ENCODE peak calls at places on chromosomes 16 and 17, in five cellular contexts. One of them, this sample, is unnamed.

GRCh38 chr17:4142107-4142900 is 526 bp downstream of the ZZEF1 start:
- DNase-seq in GM13976: peak; percentile 52
- DNase-seq in astrocyte of the hippocampus: peak; percentile 69
- DNase-seq in AG08395: peak; percentile 35
- DNase-seq in activated naive CD4-positive, alpha-beta T cell treated with Interleukin-2 at 50 U/mL for 16 hours: peak; percentile 41
- DNase-seq in this sample: no peak

GRCh38 chr17:32486091-32486700 is 597 bp upstream of the CDK5R1 start:
- DNase-seq in AG08395: peak; percentile 88
- DNase-seq in astrocyte of the hippocampus: peak; percentile 89
- DNase-seq in activated naive CD4-positive, alpha-beta T cell treated with Interleukin-2 at 50 U/mL for 16 hours: peak; percentile 72
- DNase-seq in GM13976: peak; percentile 93
- DNase-seq in this sample: peak; percentile 81

GRCh38 chr17:66925811-66926500 is 38.6 kb upstream of the CACNG4 start:
- DNase-seq in activated naive CD4-positive, alpha-beta T cell treated with Interleukin-2 at 50 U/mL for 16 hours: no peak
- DNase-seq in astrocyte of the hippocampus: no peak
- DNase-seq in GM13976: no peak
- DNase-seq in AG08395: no peak
- DNase-seq in this sample: no peak

GRCh38 chr17:19672009-19672837 is 23.7 kb downstream of the ALDH3A2 start:
- DNase-seq in GM13976: no peak
- DNase-seq in AG08395: peak; percentile 69
- DNase-seq in astrocyte of the hippocampus: peak; percentile 30
- DNase-seq in activated naive CD4-positive, alpha-beta T cell treated with Interleukin-2 at 50 U/mL for 16 hours: no peak
- DNase-seq in this sample: no peak

GRCh38 chr17:37713624-37714023 is 31.2 kb downstream of the HNF1B start:
- DNase-seq in GM13976: no peak
- DNase-seq in astrocyte of the hippocampus: no peak
- DNase-seq in AG08395: no peak
- DNase-seq in activated naive CD4-positive, alpha-beta T cell treated with Interleukin-2 at 50 U/mL for 16 hours: no peak
- DNase-seq in this sample: no peak

GRCh38 chr17:69949931-69950330 is 125.1 kb upstream of the KCNJ16 start:
- DNase-seq in GM13976: no peak
- DNase-seq in activated naive CD4-positive, alpha-beta T cell treated with Interleukin-2 at 50 U/mL for 16 hours: no peak
- DNase-seq in AG08395: no peak
- DNase-seq in astrocyte of the hippocampus: no peak
- DNase-seq in this sample: no peak

GRCh38 chr17:29146369-29146972 is 33.7 kb downstream of the MYO18A start:
- DNase-seq in AG08395: no peak
- DNase-seq in activated naive CD4-positive, alpha-beta T cell treated with Interleukin-2 at 50 U/mL for 16 hours: no peak
- DNase-seq in GM13976: no peak
- DNase-seq in astrocyte of the hippocampus: no peak
- DNase-seq in this sample: no peak

GRCh38 chr17:10657866-10658265 is 757 bp upstream of the MYH3 start:
- DNase-seq in GM13976: no peak
- DNase-seq in astrocyte of the hippocampus: no peak
- DNase-seq in AG08395: no peak
- DNase-seq in activated naive CD4-positive, alpha-beta T cell treated with Interleukin-2 at 50 U/mL for 16 hours: no peak
- DNase-seq in this sample: no peak

GRCh38 chr16:86220552-86220951 is 289.8 kb upstream of the FOXF1 start:
- DNase-seq in astrocyte of the hippocampus: no peak
- DNase-seq in GM13976: no peak
- DNase-seq in activated naive CD4-positive, alpha-beta T cell treated with Interleukin-2 at 50 U/mL for 16 hours: no peak
- DNase-seq in AG08395: no peak
- DNase-seq in this sample: no peak

GRCh38 chr17:81387235-81388060 is 7.8 kb upstream of the BAHCC1 start:
- DNase-seq in AG08395: peak; percentile 70
- DNase-seq in astrocyte of the hippocampus: peak; percentile 76
- DNase-seq in activated naive CD4-positive, alpha-beta T cell treated with Interleukin-2 at 50 U/mL for 16 hours: peak; percentile 61
- DNase-seq in GM13976: peak; percentile 86
- DNase-seq in this sample: no peak

GRCh38 chr17:8397636-8398035 is at the start of gene RNF222:
- DNase-seq in activated naive CD4-positive, alpha-beta T cell treated with Interleukin-2 at 50 U/mL for 16 hours: no peak
- DNase-seq in astrocyte of the hippocampus: no peak
- DNase-seq in AG08395: no peak
- DNase-seq in GM13976: no peak
- DNase-seq in this sample: no peak

GRCh38 chr16:12119037-12119436 is 142.5 kb downstream of the SNX29 start:
- DNase-seq in AG08395: no peak
- DNase-seq in activated naive CD4-positive, alpha-beta T cell treated with Interleukin-2 at 50 U/mL for 16 hours: no peak
- DNase-seq in astrocyte of the hippocampus: no peak
- DNase-seq in GM13976: no peak
- DNase-seq in this sample: no peak

GRCh38 chr17:1588781-1589585 is 26.4 kb upstream of the PITPNA start:
- DNase-seq in astrocyte of the hippocampus: peak; percentile 59
- DNase-seq in GM13976: no peak
- DNase-seq in activated naive CD4-positive, alpha-beta T cell treated with Interleukin-2 at 50 U/mL for 16 hours: no peak
- DNase-seq in AG08395: no peak
- DNase-seq in this sample: no peak

GRCh38 chr16:10076037-10076436 is 106.2 kb downstream of the GRIN2A start:
- DNase-seq in activated naive CD4-positive, alpha-beta T cell treated with Interleukin-2 at 50 U/mL for 16 hours: no peak
- DNase-seq in GM13976: no peak
- DNase-seq in AG08395: no peak
- DNase-seq in astrocyte of the hippocampus: no peak
- DNase-seq in this sample: no peak

GRCh38 chr17:7803981-7804380 is 30.0 kb upstream of the KDM6B start:
- DNase-seq in astrocyte of the hippocampus: no peak
- DNase-seq in activated naive CD4-positive, alpha-beta T cell treated with Interleukin-2 at 50 U/mL for 16 hours: no peak
- DNase-seq in GM13976: no peak
- DNase-seq in AG08395: no peak
- DNase-seq in this sample: no peak

GRCh38 chr16:89343501-89344291 is 126.2 kb downstream of the ZNF778 start:
- DNase-seq in activated naive CD4-positive, alpha-beta T cell treated with Interleukin-2 at 50 U/mL for 16 hours: no peak
- DNase-seq in astrocyte of the hippocampus: peak; percentile 57
- DNase-seq in GM13976: no peak
- DNase-seq in AG08395: peak; percentile 63
- DNase-seq in this sample: no peak

GRCh38 chr16:65136656-65137055 is 14.8 kb upstream of the CDH11 start:
- DNase-seq in activated naive CD4-positive, alpha-beta T cell treated with Interleukin-2 at 50 U/mL for 16 hours: no peak
- DNase-seq in astrocyte of the hippocampus: no peak
- DNase-seq in AG08395: no peak
- DNase-seq in GM13976: no peak
- DNase-seq in this sample: no peak

GRCh38 chr17:82949984-82950383 is 110.2 kb upstream of the ZNF750 start:
- DNase-seq in AG08395: no peak
- DNase-seq in GM13976: no peak
- DNase-seq in activated naive CD4-positive, alpha-beta T cell treated with Interleukin-2 at 50 U/mL for 16 hours: no peak
- DNase-seq in astrocyte of the hippocampus: no peak
- DNase-seq in this sample: no peak

GRCh38 chr16:21023509-21024202 is 123.1 kb downstream of the LYRM1 start:
- DNase-seq in AG08395: no peak
- DNase-seq in activated naive CD4-positive, alpha-beta T cell treated with Interleukin-2 at 50 U/mL for 16 hours: no peak
- DNase-seq in GM13976: no peak
- DNase-seq in astrocyte of the hippocampus: no peak
- DNase-seq in this sample: no peak

GRCh38 chr17:74873874-74874614 is 1.2 kb upstream of the FDXR start:
- DNase-seq in astrocyte of the hippocampus: no peak
- DNase-seq in GM13976: no peak
- DNase-seq in activated naive CD4-positive, alpha-beta T cell treated with Interleukin-2 at 50 U/mL for 16 hours: no peak
- DNase-seq in AG08395: no peak
- DNase-seq in this sample: no peak

GRCh38 chr17:32504166-32504990 is 17.6 kb downstream of the CDK5R1 start:
- DNase-seq in AG08395: peak; percentile 43
- DNase-seq in activated naive CD4-positive, alpha-beta T cell treated with Interleukin-2 at 50 U/mL for 16 hours: peak; percentile 28
- DNase-seq in astrocyte of the hippocampus: peak; percentile 56
- DNase-seq in GM13976: no peak
- DNase-seq in this sample: no peak

GRCh38 chr16:70437582-70438324 is 1.1 kb downstream of the ST3GAL2 start:
- DNase-seq in GM13976: peak; percentile 29
- DNase-seq in AG08395: peak; percentile 51
- DNase-seq in activated naive CD4-positive, alpha-beta T cell treated with Interleukin-2 at 50 U/mL for 16 hours: peak; percentile 11
- DNase-seq in astrocyte of the hippocampus: peak; percentile 63
- DNase-seq in this sample: no peak

GRCh38 chr17:27891841-27892240 is 1.3 kb downstream of the LYRM9 start:
- DNase-seq in GM13976: no peak
- DNase-seq in activated naive CD4-positive, alpha-beta T cell treated with Interleukin-2 at 50 U/mL for 16 hours: no peak
- DNase-seq in astrocyte of the hippocampus: no peak
- DNase-seq in AG08395: no peak
- DNase-seq in this sample: no peak

GRCh38 chr17:43713494-43714162 is 45.0 kb downstream of the SOST start:
- DNase-seq in AG08395: peak; percentile 57
- DNase-seq in activated naive CD4-positive, alpha-beta T cell treated with Interleukin-2 at 50 U/mL for 16 hours: peak; percentile 11
- DNase-seq in astrocyte of the hippocampus: peak; percentile 68
- DNase-seq in GM13976: peak; percentile 78
- DNase-seq in this sample: no peak

GRCh38 chr16:87435399-87436224 is 43.5 kb downstream of the MAP1LC3B start:
- DNase-seq in astrocyte of the hippocampus: peak; percentile 31
- DNase-seq in GM13976: no peak
- DNase-seq in AG08395: peak; percentile 36
- DNase-seq in activated naive CD4-positive, alpha-beta T cell treated with Interleukin-2 at 50 U/mL for 16 hours: no peak
- DNase-seq in this sample: no peak

GRCh38 chr16:20383106-20384029 is 21.2 kb downstream of the PDILT start:
- DNase-seq in activated naive CD4-positive, alpha-beta T cell treated with Interleukin-2 at 50 U/mL for 16 hours: peak; percentile 19
- DNase-seq in GM13976: peak; percentile 61
- DNase-seq in AG08395: peak; percentile 66
- DNase-seq in astrocyte of the hippocampus: peak; percentile 80
- DNase-seq in this sample: no peak

GRCh38 chr17:48756816-48757215 is 28.3 kb upstream of the HOXB13 start:
- DNase-seq in AG08395: no peak
- DNase-seq in astrocyte of the hippocampus: no peak
- DNase-seq in activated naive CD4-positive, alpha-beta T cell treated with Interleukin-2 at 50 U/mL for 16 hours: no peak
- DNase-seq in GM13976: peak; percentile 4
- DNase-seq in this sample: no peak

GRCh38 chr17:40557531-40558299 is 7.6 kb downstream of the CCR7 start:
- DNase-seq in GM13976: no peak
- DNase-seq in astrocyte of the hippocampus: no peak
- DNase-seq in AG08395: no peak
- DNase-seq in activated naive CD4-positive, alpha-beta T cell treated with Interleukin-2 at 50 U/mL for 16 hours: no peak
- DNase-seq in this sample: no peak

GRCh38 chr17:76611747-76612143 is 26.1 kb upstream of the ST6GALNAC2 start:
- DNase-seq in astrocyte of the hippocampus: no peak
- DNase-seq in activated naive CD4-positive, alpha-beta T cell treated with Interleukin-2 at 50 U/mL for 16 hours: no peak
- DNase-seq in GM13976: no peak
- DNase-seq in AG08395: no peak
- DNase-seq in this sample: no peak